ENCODE peak calls at places on chromosomes 11 and 22, in five cellular contexts. Y is body of pancreas, D is transverse colon, E is upper lobe of left lung, M is stomach. G is an unnamed sample.

GRCh38 chr22:18042685-18043084 is 18.3 kb upstream of the MICAL3 start:
- DNase-seq in D (no peak), M (no peak), Y (no peak), E (no peak), G (no peak)

GRCh38 chr11:14309425-14310192 is 49.4 kb downstream of the RRAS2 start:
- DNase-seq in Y (no peak), E (no peak), D (no peak), M (no peak), G (no peak)

GRCh38 chr11:133787379-133788103 is 57.8 kb downstream of the SPATA19 start:
- DNase-seq in Y (peak), D (peak), E (peak), M (no peak), G (no peak)

GRCh38 chr22:40484906-40485660 is 114.7 kb downstream of the SGSM3 start:
- DNase-seq in E (no peak), D (no peak), M (no peak), Y (no peak), G (no peak)

GRCh38 chr22:44881246-44881600 is 128.6 kb downstream of the PHF21B start:
- DNase-seq in D (no peak), M (no peak), Y (no peak), E (no peak), G (no peak)

GRCh38 chr11:128525411-128526243 is 61.7 kb downstream of the ETS1 start:
- DNase-seq in Y (no peak), D (no peak), E (no peak), M (no peak), G (no peak)

GRCh38 chr11:12460441-12460840 is 83.1 kb downstream of the PARVA start:
- DNase-seq in M (no peak), Y (no peak), D (no peak), E (no peak), G (no peak)

GRCh38 chr11:30935861-30936260 is 349.7 kb upstream of the MPPED2 start:
- DNase-seq in E (no peak), M (no peak), Y (no peak), D (no peak), G (no peak)

GRCh38 chr11:77752518-77752917 is 68.0 kb downstream of the RSF1 start:
- DNase-seq in D (no peak), M (no peak), E (no peak), Y (no peak), G (no peak)

GRCh38 chr11:115918579-115918978 is 414.4 kb upstream of the CADM1 start:
- DNase-seq in M (no peak), Y (no peak), E (no peak), D (no peak), G (no peak)

DNA sequence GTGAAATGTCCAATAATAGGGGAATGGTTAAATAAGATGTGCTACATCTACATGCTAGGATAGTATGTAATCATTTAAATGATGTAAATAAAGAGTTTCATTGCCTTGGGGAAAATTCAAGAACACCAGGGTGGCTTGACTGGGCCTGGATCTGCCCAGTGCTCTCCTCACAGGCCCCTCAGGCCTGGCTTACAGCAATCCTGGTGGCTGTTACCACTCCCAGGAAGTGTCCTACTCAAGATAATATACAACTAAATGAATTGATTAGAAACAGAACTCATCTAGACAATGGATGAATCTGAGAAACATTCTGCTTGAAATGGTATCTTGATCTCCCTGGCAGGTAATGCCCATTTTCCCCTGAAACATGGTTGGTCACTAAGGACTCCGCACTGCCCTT is 30.8 kb downstream of the MAP6 start:
- DNase-seq in Y (no peak), M (no peak), E (no peak), D (no peak), G (no peak)
- TF ChIP-seq CTCF in Y (no peak), M (no peak), E (no peak), D (no peak), G (no peak)

GRCh38 chr11:65426839-65427690 is 4.5 kb downstream of the NEAT1 start:
- DNase-seq in D (peak), Y (peak), E (no peak), M (peak), G (peak)
- TF ChIP-seq POLR2A in D (peak), Y (no peak), E (peak), M (peak), G (no peak)

DNA sequence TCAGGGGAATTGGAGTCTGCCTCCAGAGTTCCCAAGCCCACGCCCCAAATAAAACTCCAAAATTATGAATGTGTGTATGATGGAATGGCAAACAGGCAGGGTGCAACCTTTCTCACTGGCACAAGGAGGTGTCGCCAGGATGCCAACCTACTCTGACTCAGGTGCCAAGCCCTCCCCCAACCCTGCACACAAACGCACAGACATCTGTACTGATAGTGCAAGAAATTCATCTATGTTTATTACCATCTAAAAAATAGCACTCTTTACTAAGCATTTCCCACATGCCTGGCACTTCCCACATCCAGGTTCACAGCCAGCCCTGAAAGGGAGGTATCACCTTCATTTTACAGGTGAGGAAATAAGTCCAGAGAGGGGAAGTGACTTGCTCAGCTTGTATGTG is 1.2 kb downstream of the PLA2G3 start:
- DNase-seq in D (no peak), Y (no peak), M (no peak), E (no peak), G (no peak)
- H3K4me3 ChIP-seq in D (no peak), Y (no peak), M (no peak), E (no peak), G (no peak)

GRCh38 chr11:6850526-6850925 is 5.0 kb downstream of the OR10A5 start:
- DNase-seq in E (no peak), Y (no peak), M (no peak), D (no peak), G (no peak)
- TF ChIP-seq CTCF in E (no peak), Y (no peak), M (no peak), D (no peak), G (no peak)

DNA sequence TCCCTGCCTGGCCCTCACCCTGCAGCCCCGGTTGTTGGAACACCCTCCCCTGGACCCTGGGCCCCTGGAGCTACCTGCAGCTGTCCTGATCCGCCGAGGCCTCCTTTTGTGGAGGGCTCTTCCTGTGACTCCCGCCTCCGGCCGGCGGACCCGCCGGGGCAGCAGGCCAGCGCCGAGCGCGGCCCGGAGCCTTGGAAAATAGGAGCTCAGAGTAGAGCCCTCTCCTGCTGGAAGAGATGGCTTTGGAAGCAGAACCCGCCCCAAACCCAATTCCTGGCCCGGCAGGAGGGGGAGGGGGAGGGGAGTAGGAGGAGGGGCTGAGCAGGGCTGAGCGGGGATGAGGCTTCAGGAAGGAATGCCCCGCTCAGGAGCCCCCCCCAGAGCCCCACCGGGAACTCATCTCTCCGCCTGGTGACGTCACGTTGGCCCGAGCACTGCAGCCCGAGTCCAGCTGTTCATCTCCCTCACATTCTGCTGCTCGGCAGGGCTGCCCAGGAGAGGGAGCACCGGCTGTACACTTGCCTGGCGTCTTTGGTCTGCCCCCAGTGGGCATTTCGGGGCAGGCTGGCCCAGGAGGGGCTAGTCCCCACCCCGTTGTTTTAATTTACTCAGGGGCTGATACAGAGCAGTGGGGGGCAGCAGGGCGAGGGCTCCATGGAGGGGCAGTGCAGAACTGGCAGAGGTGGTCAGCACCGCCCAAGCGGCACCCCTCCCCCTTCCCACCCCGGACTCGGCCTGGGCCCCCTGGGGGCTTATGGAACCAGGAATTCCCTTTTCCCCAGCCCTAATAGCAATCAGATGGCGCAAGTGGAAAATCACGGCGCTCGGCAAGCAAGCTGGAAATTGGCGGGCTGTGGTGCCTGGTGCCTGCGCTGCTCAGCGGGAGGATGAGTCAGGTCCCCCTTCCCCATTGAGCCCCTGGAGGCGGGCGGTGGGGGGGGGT is at the start of gene MRGPRF:
- DNase-seq in M (peak), E (peak), D (peak), Y (peak), G (peak)
- TF ChIP-seq POLR2A in M (no peak), E (no peak), D (peak), Y (no peak), G (no peak)

GRCh38 chr11:110339456-110339855 is 43.0 kb upstream of the RDX start:
- DNase-seq in Y (no peak), E (no peak), D (no peak), M (no peak), G (no peak)
- H3K4me3 ChIP-seq in Y (no peak), E (no peak), D (no peak), M (no peak), G (no peak)

GRCh38 chr11:33344611-33345010 is 87.4 kb downstream of the HIPK3 start:
- DNase-seq in M (no peak), Y (no peak), D (no peak), E (no peak), G (no peak)
- TF ChIP-seq CTCF in M (no peak), Y (no peak), D (no peak), E (no peak), G (no peak)

DNA sequence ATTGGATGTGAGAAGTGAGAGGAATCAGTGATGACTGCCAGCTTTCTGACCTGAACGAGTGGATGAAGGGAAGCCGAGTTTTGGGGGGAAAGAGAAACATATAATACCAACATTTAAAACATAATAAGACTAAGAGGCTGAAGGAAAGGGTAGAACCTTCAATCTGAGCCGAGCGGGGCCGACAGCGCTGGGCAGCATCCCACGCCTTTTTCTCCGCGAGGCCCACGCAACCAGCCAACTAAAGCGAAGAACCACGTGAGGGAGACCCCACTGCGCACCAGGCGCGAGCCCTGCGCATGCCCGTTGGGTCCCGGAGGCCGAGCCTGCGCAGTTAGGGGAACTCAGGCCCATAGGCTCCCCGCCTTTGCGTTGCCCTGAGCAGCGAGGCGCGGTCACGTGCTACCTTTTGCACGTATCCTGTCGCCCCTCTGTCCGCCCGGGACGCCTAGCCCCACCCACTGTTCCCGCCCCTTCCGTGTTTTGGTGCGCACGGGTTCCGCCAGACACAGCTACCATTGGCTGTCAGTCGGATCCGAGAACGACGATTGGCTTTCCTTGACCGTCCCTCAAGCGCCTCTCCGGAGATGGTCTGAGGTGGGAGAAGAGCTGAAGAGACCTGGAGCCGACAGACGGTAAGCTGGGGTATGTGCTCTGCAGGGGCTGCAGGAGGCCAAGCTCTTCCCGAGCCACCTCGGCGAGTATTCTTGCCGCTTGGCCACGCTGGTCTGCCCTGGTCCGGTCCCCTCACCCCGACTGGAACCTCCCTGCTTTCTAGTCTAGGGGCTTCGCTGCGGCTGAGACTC is at the start of gene HINFP:
- DNase-seq in E (peak), M (peak), D (peak), Y (peak), G (peak)
- TF ChIP-seq POLR2A in E (no peak), M (no peak), D (peak), Y (peak), G (no peak)